ENCODE peak calls at places on chromosomes 5 and 9, in six cellular contexts. O, A, Y, L, E and S are unnamed samples.

GRCh38 chr5:170581211-170581610 is 77.4 kb downstream of the KCNIP1 start:
- DNase-seq in O (no peak), A (no peak), Y (no peak), L (peak; percentile 9), E (no peak), S (no peak)

GRCh38 chr5:178416919-178417318 is 173.3 kb downstream of the COL23A1 start:
- DNase-seq in O (no peak), A (no peak), Y (peak; percentile 27), L (no peak), E (no peak), S (no peak)

GRCh38 chr9:74496819-74497749 is at the start of gene RORB:
- DNase-seq in O (no peak), A (peak; percentile 54), Y (peak; percentile 63), L (peak; percentile 66), E (no peak), S (peak; percentile 32)

GRCh38 chr9:98231770-98232478 is 23.5 kb downstream of the TBC1D2 start:
- DNase-seq in O (no peak), A (no peak), Y (peak; percentile 96), L (no peak), E (no peak), S (peak; percentile 89)

GRCh38 chr5:81694726-81695125 is 56.2 kb downstream of the SSBP2 start:
- DNase-seq in O (no peak), A (no peak), Y (no peak), L (no peak), E (no peak), S (no peak)

GRCh38 chr5:82749453-82749852 is 327.7 kb downstream of the TMEM167A start:
- DNase-seq in O (no peak), A (no peak), Y (no peak), L (no peak), E (no peak), S (no peak)

GRCh38 chr5:149802008-149802407 is 71.9 kb downstream of the PPARGC1B start:
- DNase-seq in O (no peak), A (no peak), Y (no peak), L (no peak), E (no peak), S (no peak)

GRCh38 chr5:78621269-78621871 is 27.2 kb downstream of the LHFPL2 start:
- DNase-seq in O (no peak), A (peak; percentile 47), Y (peak; percentile 58), L (no peak), E (no peak), S (peak; percentile 48)

GRCh38 chr5:15515229-15515628 is 15.2 kb downstream of the FBXL7 start:
- DNase-seq in O (no peak), A (no peak), Y (no peak), L (no peak), E (no peak), S (peak; percentile 15)

GRCh38 chr5:88643315-88643714 is 239.7 kb downstream of the MEF2C start:
- DNase-seq in O (no peak), A (no peak), Y (no peak), L (no peak), E (no peak), S (no peak)

GRCh38 chr5:14802541-14802940 is 69.0 kb downstream of the ANKH start:
- DNase-seq in O (no peak), A (no peak), Y (no peak), L (no peak), E (no peak), S (no peak)

GRCh38 chr5:157912621-157913325 is 53.8 kb upstream of the CLINT1 start:
- DNase-seq in O (peak; percentile 43), A (peak; percentile 95), Y (no peak), L (no peak), E (no peak), S (no peak)

GRCh38 chr9:5422276-5422675 is 15.4 kb downstream of the PLGRKT start:
- DNase-seq in O (no peak), A (no peak), Y (peak; percentile 31), L (no peak), E (no peak), S (no peak)

GRCh38 chr5:126736141-126736540 is 40.8 kb upstream of the LMNB1 start:
- DNase-seq in O (no peak), A (no peak), Y (no peak), L (no peak), E (no peak), S (peak; percentile 40)

GRCh38 chr5:41068169-41068568 is 3.0 kb downstream of the MROH2B start:
- DNase-seq in O (no peak), A (no peak), Y (no peak), L (no peak), E (no peak), S (peak; percentile 41)

GRCh38 chr9:84996049-84996448 is 326.5 kb downstream of the NTRK2 start:
- DNase-seq in O (no peak), A (no peak), Y (peak; percentile 5), L (no peak), E (no peak), S (peak; percentile 59)

GRCh38 chr5:14112998-14113652 is 30.0 kb upstream of the TRIO start:
- DNase-seq in O (no peak), A (no peak), Y (no peak), L (no peak), E (no peak), S (no peak)

GRCh38 chr9:90340421-90340820 is 302.2 kb downstream of the DIRAS2 start:
- DNase-seq in O (no peak), A (no peak), Y (peak; percentile 37), L (no peak), E (no peak), S (peak; percentile 58)

GRCh38 chr9:127980056-127980705 is 608 bp downstream of the EEIG1 start:
- DNase-seq in O (no peak), A (no peak), Y (peak; percentile 20), L (peak; percentile 84), E (no peak), S (peak; percentile 28)

GRCh38 chr9:80839821-80840670 is 849.3 kb downstream of the TLE1 start:
- DNase-seq in O (no peak), A (no peak), Y (no peak), L (no peak), E (no peak), S (no peak)

GRCh38 chr9:131657031-131657377 is 82.9 kb downstream of the RAPGEF1 start:
- DNase-seq in O (no peak), A (no peak), Y (no peak), L (no peak), E (peak; percentile 32), S (no peak)

GRCh38 chr5:73415171-73415570 is 33.4 kb downstream of the FOXD1 start:
- DNase-seq in O (no peak), A (no peak), Y (no peak), L (no peak), E (no peak), S (no peak)

GRCh38 chr9:127991017-127991756 is 10.4 kb upstream of the EEIG1 start:
- DNase-seq in O (no peak), A (peak; percentile 85), Y (no peak), L (no peak), E (no peak), S (no peak)

GRCh38 chr5:82623094-82623514 is 344.9 kb upstream of the RPS23 start:
- DNase-seq in O (no peak), A (no peak), Y (no peak), L (no peak), E (no peak), S (no peak)

GRCh38 chr9:137731216-137731946 is 112.6 kb downstream of the EHMT1 start:
- DNase-seq in O (no peak), A (no peak), Y (no peak), L (no peak), E (no peak), S (no peak)

GRCh38 chr5:81766611-81767010 is 15.7 kb upstream of the SSBP2 start:
- DNase-seq in O (no peak), A (no peak), Y (no peak), L (no peak), E (no peak), S (no peak)

GRCh38 chr5:87411586-87412416 is 929 bp downstream of the CCNH start:
- DNase-seq in O (no peak), A (peak; percentile 8), Y (peak; percentile 47), L (peak; percentile 69), E (no peak), S (peak; percentile 58)

GRCh38 chr9:93579711-93580516 is 3.5 kb downstream of the PHF2 start:
- DNase-seq in O (no peak), A (no peak), Y (no peak), L (peak; percentile 59), E (no peak), S (no peak)

GRCh38 chr5:36502608-36503007 is 103.8 kb upstream of the SLC1A3 start:
- DNase-seq in O (no peak), A (peak; percentile 20), Y (peak; percentile 91), L (no peak), E (no peak), S (peak; percentile 95)

GRCh38 chr9:72042928-72043327 is 17.5 kb downstream of the C9orf57 start:
- DNase-seq in O (no peak), A (no peak), Y (no peak), L (no peak), E (no peak), S (no peak)

GRCh38 chr5:61333351-61334223 is 1.5 kb downstream of the ZSWIM6 start:
- DNase-seq in O (no peak), A (no peak), Y (no peak), L (peak; percentile 75), E (no peak), S (peak; percentile 56)